ENCODE peak calls at places on chromosomes 16 and 17, in five cellular contexts. X is GM10248, D is cardiac muscle cell, I is thoracic aorta, B is PC-3. O is an unnamed sample.

GRCh38 chr16:57998484-57998883 is 2.0 kb downstream of the ZNF319 start:
- DNase-seq in B (peak), X (no peak), I (no peak), D (no peak), O (no peak)

GRCh38 chr16:678209-678857 is 1.9 kb upstream of the STUB1 start:
- DNase-seq in I (no peak), X (no peak), D (no peak), B (no peak), O (no peak)

GRCh38 chr17:22692066-22692800 is 999.9 kb downstream of the KCNJ18 start:
- DNase-seq in B (no peak), X (no peak), D (no peak), I (no peak), O (peak)

GRCh38 chr17:17555151-17555550 is 36.4 kb downstream of the PEMT start:
- DNase-seq in B (no peak), I (no peak), D (no peak), X (no peak), O (no peak)

GRCh38 chr16:68083861-68084503 is 1.2 kb upstream of the NFATC3 start:
- DNase-seq in I (no peak), B (no peak), D (peak), X (no peak), O (no peak)

GRCh38 chr17:9645858-9646555 is 690 bp downstream of the USP43 start:
- DNase-seq in X (peak), D (peak), I (no peak), B (peak), O (no peak)

GRCh38 chr16:22075043-22075757 is 17.1 kb upstream of the VWA3A start:
- DNase-seq in I (no peak), D (no peak), X (no peak), B (peak), O (no peak)

GRCh38 chr16:22395960-22396359 is 21.5 kb upstream of the CDR2 start:
- DNase-seq in D (no peak), B (no peak), I (no peak), X (no peak), O (no peak)

GRCh38 chr17:31074772-31075538 is 19.8 kb upstream of the NF1 start:
- DNase-seq in D (peak), I (no peak), X (no peak), B (peak), O (no peak)

GRCh38 chr16:80631581-80631980 is 90.8 kb downstream of the DYNLRB2 start:
- DNase-seq in D (no peak), I (no peak), B (no peak), X (no peak), O (no peak)

GRCh38 chr17:42784811-42785592 is 4.6 kb downstream of the WNK4 start:
- DNase-seq in B (no peak), I (no peak), X (no peak), D (no peak), O (no peak)

GRCh38 chr17:64282753-64283080 is 19.7 kb upstream of the TEX2 start:
- DNase-seq in X (no peak), B (peak), D (no peak), I (no peak), O (no peak)

GRCh38 chr17:41284043-41284442 is 8.5 kb downstream of the KRTAP9-7 start:
- DNase-seq in D (no peak), B (no peak), I (no peak), X (no peak), O (no peak)

GRCh38 chr17:6853764-6854442 is 22.4 kb upstream of the TEKT1 start:
- DNase-seq in D (no peak), B (peak), X (peak), I (no peak), O (no peak)

GRCh38 chr17:16929281-16929680 is 42.6 kb downstream of the TNFRSF13B start:
- DNase-seq in I (no peak), X (no peak), D (no peak), B (no peak), O (no peak)

GRCh38 chr17:27540300-27541105 is 84.3 kb downstream of the KSR1 start:
- DNase-seq in I (peak), D (no peak), X (no peak), B (peak), O (peak)

GRCh38 chr17:40564195-40564882 is 933 bp downstream of the CCR7 start:
- DNase-seq in D (no peak), X (peak), I (no peak), B (no peak), O (no peak)

GRCh38 chr17:39754958-39755549 is 17.3 kb downstream of the GRB7 start:
- DNase-seq in B (no peak), X (no peak), I (no peak), D (no peak), O (peak)

GRCh38 chr16:51445250-51445649 is 294.2 kb upstream of the SALL1 start:
- DNase-seq in I (no peak), X (no peak), D (no peak), B (no peak), O (no peak)

GRCh38 chr17:79224476-79224875 is 149.9 kb downstream of the ENGASE start:
- DNase-seq in D (no peak), X (no peak), I (no peak), B (no peak), O (no peak)

GRCh38 chr16:27642753-27643152 is 92.8 kb downstream of the KATNIP start:
- DNase-seq in X (no peak), D (no peak), I (no peak), B (peak), O (no peak)

GRCh38 chr17:39484178-39484577 is 22.9 kb downstream of the CDK12 start:
- DNase-seq in B (no peak), X (peak), I (no peak), D (no peak), O (no peak)

GRCh38 chr16:84054916-84055315 is 12.3 kb upstream of the SLC38A8 start:
- DNase-seq in D (peak), I (no peak), B (no peak), X (no peak), O (peak)

GRCh38 chr17:48244814-48245213 is 137.2 kb downstream of the SNX11 start:
- DNase-seq in I (no peak), D (no peak), X (no peak), B (peak), O (no peak)

GRCh38 chr16:72105978-72106377 is 12.3 kb downstream of the DHX38 start:
- DNase-seq in D (no peak), B (no peak), I (no peak), X (no peak), O (no peak)

GRCh38 chr17:78291944-78292910 is 60.8 kb downstream of the TMEM235 start:
- DNase-seq in I (no peak), D (no peak), B (no peak), X (no peak), O (no peak)

GRCh38 chr17:3602499-3602898 is 6.7 kb downstream of the TRPV1 start:
- DNase-seq in I (no peak), D (peak), X (no peak), B (no peak), O (no peak)

GRCh38 chr16:4839942-4840341 is 7.1 kb downstream of the GLYR1 start:
- DNase-seq in D (no peak), I (no peak), X (no peak), B (no peak), O (no peak)

GRCh38 chr17:1158879-1159278 is 20.9 kb downstream of the ABR start:
- DNase-seq in I (no peak), B (no peak), X (no peak), D (no peak), O (no peak)

GRCh38 chr17:13333661-13334060 is 268.1 kb downstream of the HS3ST3A1 start:
- DNase-seq in I (no peak), D (no peak), X (no peak), B (no peak), O (no peak)

GRCh38 chr17:78875738-78876597 is 27.0 kb downstream of the CEP295NL start:
- DNase-seq in B (peak), D (no peak), I (no peak), X (no peak), O (no peak)

GRCh38 chr16:77898671-77899211 is 110.4 kb downstream of the VAT1L start:
- DNase-seq in B (no peak), D (no peak), X (no peak), I (no peak), O (no peak)

GRCh38 chr16:89712476-89712805 is 8.3 kb downstream of the VPS9D1 start:
- DNase-seq in I (no peak), B (peak), D (no peak), X (no peak), O (no peak)

GRCh38 chr17:2562162-2562858 is 31.1 kb upstream of the PAFAH1B1 start:
- DNase-seq in B (no peak), D (no peak), I (no peak), X (no peak), O (no peak)

GRCh38 chr16:50578147-50578546 is 30.0 kb downstream of the NKD1 start:
- DNase-seq in B (no peak), I (no peak), X (no peak), D (no peak), O (no peak)

GRCh38 chr17:15342460-15342859 is 1.1 kb upstream of the TEKT3 start:
- DNase-seq in X (no peak), D (no peak), B (peak), I (no peak), O (no peak)

GRCh38 chr16:86877835-86878234 is 299.5 kb downstream of the FOXL1 start:
- DNase-seq in I (no peak), D (no peak), X (no peak), B (no peak), O (no peak)

GRCh38 chr17:57528084-57528451 is 217.0 kb downstream of the CCDC182 start:
- DNase-seq in B (no peak), D (no peak), I (no peak), X (no peak), O (no peak)
- TF ChIP-seq CTCF in B (no peak), D (no peak), I (no peak), X (no peak), O (no peak)

DNA sequence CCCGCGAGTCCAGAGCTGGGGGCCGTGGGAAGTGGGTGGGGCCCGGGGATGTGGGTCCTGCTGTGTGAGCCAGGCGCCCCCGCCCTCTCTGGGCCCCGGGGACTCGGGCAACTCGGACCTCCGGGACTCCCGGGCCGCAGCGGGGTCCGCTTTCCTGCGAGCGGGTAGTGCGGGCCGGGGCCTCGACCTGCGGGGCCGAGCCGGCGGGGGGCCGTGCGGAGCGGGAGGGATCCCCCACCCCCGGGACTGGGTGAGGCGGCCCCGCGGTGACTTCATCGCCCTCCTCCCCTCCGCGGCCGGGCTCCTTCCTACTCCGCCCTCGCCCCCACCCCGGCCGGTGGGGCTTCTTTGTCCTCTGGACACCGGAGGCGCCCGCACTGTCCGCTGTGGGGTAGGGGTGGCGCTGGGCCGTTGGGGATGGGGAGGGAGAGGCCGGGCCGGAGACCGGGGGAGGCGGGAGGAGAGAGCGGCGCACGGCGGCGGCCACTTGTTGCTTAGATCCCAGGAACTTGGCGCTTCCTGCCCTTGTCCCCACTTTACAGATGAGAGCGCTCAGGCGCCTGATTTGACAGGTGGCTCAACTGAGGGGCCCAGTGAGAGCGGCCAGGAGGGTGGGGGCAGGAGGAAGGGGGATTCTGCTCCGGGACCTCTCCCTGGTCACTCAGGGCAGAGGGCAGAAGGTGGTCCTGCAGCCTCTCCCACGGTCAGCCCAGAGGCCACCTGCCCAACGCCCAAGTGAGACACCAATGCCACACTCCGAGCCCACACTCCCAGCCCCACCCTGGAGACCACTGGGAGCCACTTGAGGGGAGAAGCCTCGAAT is 884 bp downstream of the CMTM3 start:
- DNase-seq in I (no peak), X (peak), D (peak), B (peak), O (peak)
- TF ChIP-seq CTCF in I (no peak), X (no peak), D (no peak), B (no peak), O (no peak)

GRCh38 chr17:50575581-50576210 is 15.2 kb downstream of the CACNA1G start:
- DNase-seq in I (no peak), D (no peak), B (no peak), X (no peak), O (no peak)
- TF ChIP-seq CTCF in I (no peak), D (no peak), B (peak), X (no peak), O (no peak)

DNA sequence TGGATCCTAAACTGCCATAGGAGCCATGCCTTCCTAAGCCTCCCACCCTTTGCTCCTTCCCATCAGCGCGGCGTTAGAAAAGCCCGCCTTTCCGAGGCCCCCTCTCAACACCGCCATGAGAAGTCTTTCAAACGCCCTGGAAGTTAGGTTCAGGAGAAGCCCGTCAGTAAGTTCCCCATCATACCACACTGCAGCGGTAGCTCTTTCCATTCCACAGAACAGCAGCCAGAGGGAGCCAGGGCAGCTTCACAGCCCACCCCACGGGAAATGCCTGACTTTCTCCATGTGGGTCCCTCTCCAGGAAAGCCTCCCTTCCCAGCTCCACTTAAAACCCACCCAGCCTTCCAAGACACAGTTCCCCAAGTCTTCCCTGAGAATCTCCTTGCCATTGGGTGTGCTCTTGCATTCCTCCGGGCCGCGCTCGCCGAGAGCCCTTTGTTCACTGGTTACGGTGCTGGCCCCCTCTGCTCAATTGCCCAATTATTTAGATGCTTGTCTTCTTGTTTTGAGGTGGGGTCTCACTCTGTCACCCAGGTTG is 28.7 kb downstream of the KIAA0513 start:
- DNase-seq in X (no peak), I (no peak), D (peak), B (no peak), O (peak)
- TF ChIP-seq CTCF in X (peak), I (peak), D (peak), B (no peak), O (no peak)

DNA sequence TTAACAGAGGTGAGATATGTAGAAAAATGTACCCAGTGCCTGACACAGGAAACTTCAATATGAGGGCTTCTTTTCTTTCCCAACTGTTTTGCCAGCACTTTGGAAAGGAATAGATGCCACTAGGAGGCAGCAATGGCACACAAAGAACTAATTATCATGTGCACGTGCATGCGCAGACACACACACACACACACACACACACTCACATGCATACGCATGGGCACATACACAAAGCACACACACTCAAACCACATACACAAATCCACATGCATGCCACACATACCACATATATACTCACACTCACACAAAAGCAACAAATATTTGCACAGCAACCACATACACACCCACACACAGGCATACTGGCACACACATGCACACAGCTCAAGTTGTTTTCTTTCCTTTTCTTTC is 8.8 kb upstream of the CEP112 start:
- DNase-seq in X (no peak), B (peak), D (peak), I (no peak), O (no peak)
- TF ChIP-seq CTCF in X (no peak), B (peak), D (peak), I (no peak), O (peak)

DNA sequence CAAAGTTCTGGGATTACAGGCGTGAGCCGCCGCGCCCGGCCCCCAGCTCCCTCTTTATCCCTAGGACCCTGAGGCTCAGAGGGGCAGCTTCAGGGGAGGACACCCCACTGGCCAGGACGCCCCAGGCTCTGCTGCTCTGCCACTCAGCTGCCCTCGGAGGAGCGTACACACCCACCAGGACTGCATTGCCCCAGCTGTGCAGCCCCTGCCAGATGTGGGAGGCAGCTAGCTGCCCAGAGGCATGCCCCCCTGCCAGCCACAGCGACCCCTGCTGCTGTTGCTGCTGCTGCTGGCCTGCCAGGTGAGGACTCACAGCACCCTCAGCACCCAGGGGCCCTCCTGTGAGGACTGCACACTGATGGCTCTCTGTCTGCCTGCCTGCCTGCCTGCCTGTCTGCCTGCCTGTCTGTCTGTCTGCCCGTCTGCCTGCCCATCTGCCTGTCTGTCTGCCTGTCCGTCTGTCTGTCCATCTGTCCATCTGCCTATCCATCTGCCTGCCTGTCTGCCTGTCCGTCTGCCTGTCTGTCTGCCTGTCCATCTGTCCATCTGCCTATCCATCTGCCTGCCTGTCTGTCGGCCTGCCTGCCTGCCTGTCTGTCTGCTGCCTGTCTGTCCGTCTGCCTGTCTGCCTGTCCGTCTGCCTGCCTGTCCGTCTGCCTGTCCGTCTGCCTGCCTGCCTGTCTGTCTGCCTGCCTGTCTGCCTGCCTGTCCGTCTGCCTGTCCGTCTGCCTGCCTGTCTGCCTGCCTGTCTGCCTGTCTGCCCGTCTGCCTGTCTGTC is 5.0 kb downstream of the GCGR start:
- DNase-seq in D (no peak), B (no peak), I (no peak), X (no peak), O (no peak)
- TF ChIP-seq CTCF in D (no peak), B (peak), I (no peak), X (peak), O (no peak)

GRCh38 chr17:59366040-59366757 is 34.7 kb downstream of the YPEL2 start:
- DNase-seq in D (no peak), B (peak), X (no peak), I (no peak), O (no peak)
- TF ChIP-seq CTCF in D (no peak), B (no peak), X (no peak), I (no peak), O (no peak)

O was measured in tibial artery.